ENCODE peak calls at places on chromosomes 11 and 22, in six cellular contexts. X is skeletal muscle cell; J is H9; T is cardiac fibroblast; O is central memory CD4-positive, alpha-beta T cell; G is endothelial cell. M is an unnamed sample.

GRCh38 chr22:49425356-49425755 is 402.3 kb downstream of the BRD1 start:
- DNase-seq in X (no peak), J (no peak), T (no peak), O (no peak), G (no peak), M (no peak)

GRCh38 chr11:101010899-101011298 is 118.7 kb downstream of the PGR start:
- DNase-seq in X (no peak), J (peak), T (no peak), O (no peak), G (no peak), M (no peak)

GRCh38 chr11:113474362-113475159 is 637 bp downstream of the DRD2 start:
- DNase-seq in X (peak), J (peak), T (peak), O (peak), G (peak), M (no peak)

GRCh38 chr11:80727315-80727714 is 1286.5 kb upstream of the TENM4 start:
- DNase-seq in X (no peak), J (peak), T (peak), O (no peak), G (peak), M (no peak)

GRCh38 chr11:8265681-8266241 is 2.1 kb upstream of the LMO1 start:
- DNase-seq in X (no peak), J (peak), T (no peak), O (no peak), G (peak), M (no peak)

GRCh38 chr11:16036218-16036617 is 320.1 kb downstream of the SOX6 start:
- DNase-seq in X (no peak), J (no peak), T (no peak), O (no peak), G (no peak), M (no peak)

GRCh38 chr11:45794169-45794568 is 10.8 kb upstream of the SLC35C1 start:
- DNase-seq in X (no peak), J (no peak), T (no peak), O (no peak), G (no peak), M (peak)

GRCh38 chr22:38120359-38121110 is 10.1 kb upstream of the BAIAP2L2 start:
- DNase-seq in X (no peak), J (no peak), T (no peak), O (no peak), G (no peak), M (no peak)

GRCh38 chr22:50091092-50091491 is 1.3 kb downstream of the MOV10L1 start:
- DNase-seq in X (no peak), J (no peak), T (no peak), O (no peak), G (no peak), M (no peak)

GRCh38 chr22:22068025-22068424 is 85.4 kb upstream of the TOP3B start:
- DNase-seq in X (no peak), J (no peak), T (no peak), O (no peak), G (no peak), M (no peak)

GRCh38 chr11:114257621-114258558 is 38.3 kb upstream of the NNMT start:
- DNase-seq in X (no peak), J (peak), T (peak), O (no peak), G (no peak), M (no peak)

GRCh38 chr11:36211735-36212430 is 77.3 kb downstream of the COMMD9 start:
- DNase-seq in X (no peak), J (no peak), T (no peak), O (no peak), G (no peak), M (no peak)

GRCh38 chr11:48054994-48055291 is 74.6 kb downstream of the PTPRJ start:
- DNase-seq in X (no peak), J (no peak), T (no peak), O (no peak), G (no peak), M (no peak)

GRCh38 chr22:17109976-17110375 is 11.2 kb downstream of the TMEM121B start:
- DNase-seq in X (no peak), J (no peak), T (no peak), O (no peak), G (no peak), M (no peak)

GRCh38 chr11:25734592-25735211 is 597.2 kb upstream of the ANO3 start:
- DNase-seq in X (peak), J (no peak), T (peak), O (no peak), G (peak), M (no peak)

GRCh38 chr11:122183933-122184332 is 67.9 kb upstream of the BLID start:
- DNase-seq in X (no peak), J (no peak), T (no peak), O (no peak), G (no peak), M (no peak)